ENCODE peak calls at places on chromosome 16, in ten cellular contexts. Z is psoas muscle; Q is CD8-positive, alpha-beta T cell; G is A549; S is colonic mucosa; V is HAP-1; O is small intestine; R is CD4-positive, alpha-beta T cell; W is mucosa of descending colon; Y is left ventricle myocardium inferior. H is an unnamed sample.

GRCh38 chr16:83701494-83701893 is 106.3 kb upstream of the HSBP1 start:
- DNase-seq in Z (no peak), Q (no peak), G (peak; percentile 29), S (no peak), V (no peak), O (peak; percentile 13), R (no peak), W (no peak), Y (no peak), H (no peak)

GRCh38 chr16:24511801-24512200 is 27.6 kb upstream of the RBBP6 start:
- DNase-seq in Z (no peak), Q (no peak), G (no peak), S (no peak), V (no peak), O (no peak), R (no peak), W (no peak), Y (no peak), H (no peak)

GRCh38 chr16:13238182-13238581 is 336.8 kb downstream of the SHISA9 start:
- DNase-seq in Z (no peak), Q (no peak), G (no peak), S (no peak), V (no peak), O (no peak), R (no peak), W (no peak), Y (no peak), H (no peak)

GRCh38 chr16:56353054-56353921 is 72.1 kb downstream of the AMFR start:
- DNase-seq in Z (peak; percentile 52), Q (no peak), G (no peak), S (no peak), V (no peak), O (no peak), R (no peak), W (peak; percentile 39), Y (no peak), H (no peak)

GRCh38 chr16:25155553-25156460 is 44.3 kb downstream of the LCMT1 start:
- DNase-seq in Z (no peak), Q (no peak), G (no peak), S (no peak), V (no peak), O (no peak), R (no peak), W (no peak), Y (no peak), H (no peak)

GRCh38 chr16:50021509-50021908 is 3.5 kb upstream of the CNEP1R1 start:
- DNase-seq in Z (no peak), Q (no peak), G (peak; percentile 20), S (no peak), V (peak; percentile 16), O (no peak), R (no peak), W (no peak), Y (no peak), H (no peak)

GRCh38 chr16:30731411-30731810 is 16.8 kb upstream of the PHKG2 start:
- DNase-seq in Z (no peak), Q (no peak), G (no peak), S (no peak), V (no peak), O (no peak), R (no peak), W (no peak), Y (no peak), H (no peak)

GRCh38 chr16:11835309-11835708 is 16.0 kb downstream of the RSL1D1 start:
- DNase-seq in Z (no peak), Q (no peak), G (no peak), S (no peak), V (no peak), O (no peak), R (no peak), W (no peak), Y (no peak), H (no peak)

GRCh38 chr16:57788252-57788841 is 13.9 kb downstream of the KIFC3 start:
- DNase-seq in Z (peak; percentile 47), Q (no peak), G (no peak), S (no peak), V (no peak), O (no peak), R (no peak), W (peak; percentile 33), Y (no peak), H (no peak)

GRCh38 chr16:14194706-14195105 is 123.6 kb downstream of the MRTFB start:
- DNase-seq in Z (no peak), Q (no peak), G (no peak), S (no peak), V (no peak), O (no peak), R (no peak), W (no peak), Y (no peak), H (no peak)

GRCh38 chr16:87572959-87573358 is 29.3 kb upstream of the JPH3 start:
- DNase-seq in Z (no peak), Q (no peak), G (no peak), S (no peak), V (no peak), O (no peak), R (no peak), W (no peak), Y (no peak), H (no peak)

GRCh38 chr16:31181102-31181830 is 1.3 kb downstream of the FUS start:
- DNase-seq in Z (peak; percentile 61), Q (peak; percentile 29), G (no peak), S (peak; percentile 54), V (no peak), O (peak; percentile 45), R (no peak), W (peak; percentile 69), Y (peak; percentile 36), H (no peak)

GRCh38 chr16:79360267-79360666 is 240.3 kb downstream of the MAF start:
- DNase-seq in Z (no peak), Q (no peak), G (no peak), S (no peak), V (no peak), O (no peak), R (no peak), W (no peak), Y (no peak), H (no peak)

GRCh38 chr16:79359082-79359481 is 241.5 kb downstream of the MAF start:
- DNase-seq in Z (no peak), Q (no peak), G (no peak), S (no peak), V (no peak), O (no peak), R (no peak), W (no peak), Y (no peak), H (no peak)

GRCh38 chr16:79355600-79356358 is 244.8 kb downstream of the MAF start:
- DNase-seq in Z (no peak), Q (no peak), G (no peak), S (no peak), V (no peak), O (no peak), R (no peak), W (no peak), Y (no peak), H (no peak)

GRCh38 chr16:79361132-79361751 is 239.3 kb downstream of the MAF start:
- DNase-seq in Z (peak; percentile 67), Q (no peak), G (no peak), S (no peak), V (no peak), O (no peak), R (no peak), W (no peak), Y (no peak), H (no peak)

GRCh38 chr16:79358188-79358587 is 242.3 kb downstream of the MAF start:
- DNase-seq in Z (no peak), Q (no peak), G (no peak), S (no peak), V (no peak), O (no peak), R (no peak), W (no peak), Y (peak; percentile 19), H (no peak)
- H3K9me3 ChIP-seq in Z (no peaks in the 10 kb centered on the region), Q (no peaks in the 10 kb centered on the region), G (no peaks in the 10 kb centered on the region), S (no peaks in the 10 kb centered on the region), V (no peaks in the 10 kb centered on the region), O (no peaks in the 10 kb centered on the region), R (no peaks in the 10 kb centered on the region), W (no peaks in the 10 kb centered on the region), Y (peaks cover 10% of the 10 kb centered on the region), H (no peaks in the 10 kb centered on the region)

DNA sequence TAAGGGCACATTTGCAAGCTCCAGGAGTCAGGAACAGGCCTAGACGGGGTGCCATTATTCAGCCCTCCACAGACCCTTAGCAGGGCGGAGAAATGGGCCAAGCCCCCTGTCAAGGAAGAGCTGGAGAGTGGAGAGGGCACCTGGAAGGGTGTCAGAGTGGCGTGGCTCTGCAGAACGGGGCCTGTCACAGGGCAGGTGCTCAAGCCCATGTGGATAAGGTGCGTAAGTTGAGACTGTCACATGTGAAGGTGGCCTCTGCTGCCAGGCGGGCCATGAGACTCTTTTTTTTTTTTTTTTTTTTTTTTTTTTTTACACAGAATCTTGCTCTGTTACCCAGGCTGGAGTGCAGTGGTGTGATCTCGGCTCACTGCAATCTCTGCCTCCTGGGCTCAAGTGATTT is 12.0 kb upstream of the CRISPLD2 start:
- DNase-seq in Z (no peak), Q (no peak), G (no peak), S (no peak), V (no peak), O (no peak), R (no peak), W (peak; percentile 21), Y (no peak), H (no peak)
- H3K9me3 ChIP-seq in Z (no peaks in the 10 kb centered on the region), Q (no peaks in the 10 kb centered on the region), G (no peaks in the 10 kb centered on the region), S (no peaks in the 10 kb centered on the region), V (no peaks in the 10 kb centered on the region), O (no peaks in the 10 kb centered on the region), R (no peaks in the 10 kb centered on the region), W (no peaks in the 10 kb centered on the region), Y (no peaks in the 10 kb centered on the region), H (no peaks in the 10 kb centered on the region)

DNA sequence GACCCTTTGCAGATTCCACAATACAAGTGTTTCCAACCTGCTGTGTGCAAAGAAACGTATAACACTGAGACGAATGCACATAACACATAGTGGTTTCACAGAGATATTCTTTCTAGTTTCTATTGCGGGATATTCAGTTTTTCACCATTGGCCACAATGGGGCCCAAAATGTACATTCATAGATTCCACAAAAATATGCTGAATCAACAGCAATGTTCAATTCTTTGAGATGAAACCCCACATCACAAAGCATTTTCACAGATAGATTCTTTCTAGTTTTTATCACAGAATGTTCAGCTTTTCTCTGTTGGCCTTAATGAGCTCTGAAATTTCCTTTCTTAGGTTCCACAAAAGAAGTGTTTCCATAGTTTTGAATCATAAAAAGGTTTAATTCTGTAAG is 2472.3 kb downstream of the TP53TG3F start:
- DNase-seq in Z (no peak), Q (no peak), G (no peak), S (no peak), V (no peak), O (no peak), R (no peak), W (no peak), Y (no peak), H (no peak)
- H3K9me3 ChIP-seq in Z (peaks cover 14% of the 10 kb centered on the region), Q (peaks cover 10% of the 10 kb centered on the region), G (peaks cover 4% of the 10 kb centered on the region), S (peaks cover 4% of the 10 kb centered on the region), V (peaks cover 5% of the 10 kb centered on the region), O (no peaks in the 10 kb centered on the region), R (peaks cover 28% of the 10 kb centered on the region), W (peaks cover 96% of the 10 kb centered on the region), Y (peaks cover 88% of the 10 kb centered on the region), H (peaks cover 3% of the 10 kb centered on the region)

DNA sequence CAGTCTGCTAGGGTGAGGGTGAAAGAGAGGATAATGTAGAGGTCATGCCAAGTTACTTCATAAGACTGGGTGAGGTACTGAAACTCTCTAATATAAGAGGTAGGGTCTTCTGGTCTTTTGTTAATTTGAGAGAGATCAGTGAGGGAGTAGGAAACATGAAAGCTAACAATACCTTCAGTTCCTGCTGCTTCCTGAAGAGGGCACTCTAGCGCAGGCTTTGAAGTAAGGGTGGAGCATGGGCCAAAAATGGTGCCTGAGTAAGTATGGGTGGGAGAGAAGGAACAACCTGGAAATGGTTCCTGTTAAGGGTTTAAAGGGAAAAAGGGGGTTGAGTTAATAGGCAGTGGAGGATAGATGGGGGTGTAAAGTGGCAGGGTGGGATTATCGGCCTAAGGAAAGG is 2449.5 kb downstream of the TP53TG3F start:
- DNase-seq in Z (no peak), Q (no peak), G (peak; percentile 4), S (no peak), V (no peak), O (no peak), R (no peak), W (no peak), Y (no peak), H (no peak)
- H3K9me3 ChIP-seq in Z (no peaks in the 10 kb centered on the region), Q (no peaks in the 10 kb centered on the region), G (peaks cover 6% of the 10 kb centered on the region), S (no peaks in the 10 kb centered on the region), V (no peaks in the 10 kb centered on the region), O (no peaks in the 10 kb centered on the region), R (no peaks in the 10 kb centered on the region), W (peaks cover 91% of the 10 kb centered on the region), Y (peaks cover 10% of the 10 kb centered on the region), H (no peaks in the 10 kb centered on the region)

H was measured in T-helper 17 cell.